ENCODE peak calls at places on chromosomes 1 and 21, in seven cellular contexts. Z, K, P, C, L, T and D are unnamed samples.
A peak's percentile ranks its signal among the peaks of the same experiment; 100 is the strongest.

GRCh38 chr1:67429528-67430357 is 459 bp downstream of the SERBP1 start:
- DNase-seq in Z (peak; percentile 27), P (no peak), L (no peak), C (peak; percentile 15), T (no peak), K (peak; percentile 44), D (peak; percentile 77)

GRCh38 chr21:30166171-30166570 is 434 bp downstream of the CLDN17 start:
- DNase-seq in K (no peak), P (no peak), L (no peak), C (no peak), T (no peak), Z (no peak), D (no peak)

GRCh38 chr1:154757149-154757548 is 112.9 kb downstream of the KCNN3 start:
- DNase-seq in L (no peak), T (no peak), C (no peak), K (no peak), Z (no peak), P (no peak), D (no peak)

GRCh38 chr1:207644852-207645631 is at the start of gene CR1L:
- DNase-seq in L (peak; percentile 62), C (peak; percentile 91), T (peak; percentile 81), P (no peak), Z (peak; percentile 46), K (no peak), D (peak; percentile 83)

GRCh38 chr1:3312894-3313578 is 141.4 kb upstream of the ARHGEF16 start:
- DNase-seq in P (peak; percentile 96), K (no peak), C (peak; percentile 86), T (no peak), Z (peak; percentile 99), L (peak; percentile 97), D (peak; percentile 93)

GRCh38 chr21:33111577-33111976 is 41.6 kb downstream of the OLIG1 start:
- DNase-seq in C (no peak), K (no peak), Z (no peak), P (no peak), L (no peak), T (no peak), D (no peak)

GRCh38 chr21:39504230-39504629 is 52.5 kb downstream of the SH3BGR start:
- DNase-seq in K (no peak), T (no peak), P (no peak), L (no peak), C (no peak), Z (no peak), D (no peak)

GRCh38 chr1:154236855-154237254 is 16.1 kb downstream of the UBAP2L start:
- DNase-seq in C (no peak), P (no peak), L (no peak), K (no peak), Z (no peak), T (no peak), D (no peak)

GRCh38 chr1:204714861-204715511 is 29.4 kb upstream of the LRRN2 start:
- DNase-seq in Z (no peak), P (no peak), L (no peak), C (no peak), T (peak; percentile 55), K (peak; percentile 65), D (no peak)

DNA sequence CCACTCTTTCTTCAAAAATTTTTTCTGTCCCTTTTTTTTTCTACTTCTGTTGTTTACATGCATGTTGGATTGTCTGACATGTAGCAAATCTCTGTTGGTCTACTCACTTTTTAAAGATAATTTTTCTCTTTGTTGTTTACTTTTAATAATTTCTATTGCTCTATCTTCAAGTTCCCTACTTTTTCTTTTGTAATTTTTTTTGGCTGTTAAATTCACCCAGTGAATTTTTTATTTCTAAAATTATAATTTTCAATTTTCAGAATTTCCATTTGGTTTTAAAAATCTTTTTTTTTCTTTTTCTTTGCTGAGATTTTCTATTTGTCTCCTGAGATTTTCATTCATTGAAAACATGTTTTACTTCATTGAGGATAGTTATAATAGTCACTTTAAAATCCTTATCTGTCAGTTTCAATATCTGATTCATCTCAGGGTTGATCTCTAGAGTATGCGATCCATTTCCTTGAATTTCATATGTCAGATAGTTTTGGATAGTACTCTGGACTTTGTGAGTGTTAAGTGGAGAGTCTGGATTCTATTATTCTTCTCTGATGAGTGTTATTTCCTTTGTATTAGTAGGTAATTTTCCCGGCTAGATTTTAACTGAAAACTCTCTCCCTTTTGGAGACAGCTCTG is 1.6 kb upstream of the TSEN15 start:
- DNase-seq in C (no peak), L (no peak), Z (no peak), K (no peak), P (no peak), T (no peak), D (no peak)
- TF ChIP-seq CTCF in C (no peak), L (no peak), Z (no peak), K (no peak), P (no peak), T (no peak), D (no peak)

GRCh38 chr1:182811975-182812727 is 22.6 kb downstream of the NPL start:
- DNase-seq in P (no peak), T (no peak), C (no peak), K (no peak), L (no peak), Z (no peak), D (no peak)

GRCh38 chr1:182816863-182817262 is 22.3 kb upstream of the DHX9 start:
- DNase-seq in K (no peak), L (no peak), C (no peak), P (no peak), Z (peak; percentile 10), T (no peak), D (no peak)

DNA sequence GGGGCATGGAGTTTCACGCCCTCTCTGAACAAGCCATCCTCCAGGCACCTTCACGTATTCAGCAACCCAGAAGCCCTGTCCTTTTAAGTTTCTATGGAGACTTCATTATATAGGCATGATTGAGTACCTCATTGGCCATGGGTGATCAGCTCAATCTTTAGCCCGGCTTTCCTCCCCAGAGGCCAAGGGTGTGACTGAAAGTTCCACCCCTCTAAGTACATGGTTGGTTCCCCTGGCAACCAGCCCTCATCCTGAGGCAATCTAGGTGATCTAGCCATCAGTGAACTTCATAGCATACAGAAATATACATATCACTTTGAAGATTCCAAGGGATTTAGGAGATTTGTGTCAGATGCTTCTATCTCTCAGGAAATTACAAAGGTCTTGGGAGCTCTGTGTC is 21.3 kb upstream of the DHX9 start:
- DNase-seq in P (no peak), Z (no peak), C (no peak), L (no peak), T (no peak), K (no peak), D (no peak)
- TF ChIP-seq CTCF in P (no peak), Z (no peak), C (no peak), L (no peak), T (no peak), K (no peak), D (no peak)

GRCh38 chr1:243236604-243237252 is 18.4 kb downstream of the CEP170 start:
- DNase-seq in Z (no peak), C (no peak), P (no peak), T (no peak), K (peak; percentile 27), L (no peak), D (no peak)
- TF ChIP-seq CTCF in Z (no peak), C (no peak), P (no peak), T (no peak), K (no peak), L (no peak), D (no peak)

DNA sequence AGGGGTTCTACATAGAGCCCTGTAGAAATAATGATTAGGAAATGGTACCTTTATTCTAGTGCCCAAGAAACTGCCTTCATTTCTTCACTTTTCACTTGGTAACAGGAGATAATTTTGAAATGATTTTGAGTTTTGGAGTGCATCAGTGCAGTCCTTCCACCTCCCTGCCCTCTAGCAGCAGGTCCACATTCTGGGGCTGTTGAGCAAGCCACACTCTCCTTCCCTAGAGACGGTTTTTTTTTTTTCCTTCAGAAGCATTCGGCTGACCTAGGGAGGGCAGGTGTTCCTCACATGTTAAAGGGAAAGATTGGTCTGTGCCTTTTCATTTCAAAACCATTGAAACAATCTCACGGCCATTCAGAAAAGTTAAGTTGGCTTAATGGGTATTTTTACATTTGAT is 39.8 kb downstream of the SLC37A1 start:
- DNase-seq in L (no peak), K (no peak), T (no peak), Z (no peak), C (no peak), P (no peak), D (peak; percentile 7)
- TF ChIP-seq CTCF in L (no peak), K (no peak), T (peak; percentile 42), Z (no peak), C (no peak), P (no peak), D (no peak)

GRCh38 chr1:73998348-73998959 is 199.5 kb downstream of the LRRIQ3 start:
- DNase-seq in Z (peak; percentile 68), K (peak; percentile 43), C (no peak), P (peak; percentile 33), T (peak; percentile 8), L (no peak), D (no peak)
- TF ChIP-seq CTCF in Z (peak; percentile 66), K (peak; percentile 76), C (peak; percentile 33), P (peak; percentile 43), T (peak; percentile 55), L (no peak), D (no peak)

DNA sequence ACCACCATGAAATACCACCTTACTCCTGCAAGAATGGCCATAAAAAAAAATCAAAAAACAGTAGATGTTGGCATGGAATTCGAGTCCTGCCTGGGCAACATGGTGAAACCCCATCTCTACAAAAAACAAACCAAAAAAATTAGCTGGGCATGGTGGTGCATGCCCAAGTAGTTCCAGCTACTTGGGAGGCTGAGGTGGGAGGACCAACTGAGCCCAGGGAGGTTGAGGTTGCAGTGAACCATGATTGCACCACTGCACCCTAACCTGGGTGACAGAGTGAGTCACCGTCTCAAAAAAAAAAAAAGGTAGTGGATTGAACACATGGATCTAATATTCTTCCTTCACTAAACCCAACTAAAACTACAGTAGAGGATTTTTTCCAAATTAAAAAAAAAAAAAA is 125.9 kb downstream of the CCDC185 start:
- DNase-seq in P (no peak), C (no peak), L (no peak), T (no peak), K (no peak), Z (no peak), D (no peak)
- TF ChIP-seq CTCF in P (no peak), C (no peak), L (no peak), T (no peak), K (no peak), Z (no peak), D (no peak)

GRCh38 chr1:32939655-32940371 is 24.8 kb downstream of the RNF19B start:
- DNase-seq in K (no peak), T (no peak), P (peak; percentile 91), Z (peak; percentile 79), L (no peak), C (peak; percentile 11), D (no peak)
- TF ChIP-seq CTCF in K (no peak), T (no peak), P (no peak), Z (no peak), L (no peak), C (no peak), D (no peak)

DNA sequence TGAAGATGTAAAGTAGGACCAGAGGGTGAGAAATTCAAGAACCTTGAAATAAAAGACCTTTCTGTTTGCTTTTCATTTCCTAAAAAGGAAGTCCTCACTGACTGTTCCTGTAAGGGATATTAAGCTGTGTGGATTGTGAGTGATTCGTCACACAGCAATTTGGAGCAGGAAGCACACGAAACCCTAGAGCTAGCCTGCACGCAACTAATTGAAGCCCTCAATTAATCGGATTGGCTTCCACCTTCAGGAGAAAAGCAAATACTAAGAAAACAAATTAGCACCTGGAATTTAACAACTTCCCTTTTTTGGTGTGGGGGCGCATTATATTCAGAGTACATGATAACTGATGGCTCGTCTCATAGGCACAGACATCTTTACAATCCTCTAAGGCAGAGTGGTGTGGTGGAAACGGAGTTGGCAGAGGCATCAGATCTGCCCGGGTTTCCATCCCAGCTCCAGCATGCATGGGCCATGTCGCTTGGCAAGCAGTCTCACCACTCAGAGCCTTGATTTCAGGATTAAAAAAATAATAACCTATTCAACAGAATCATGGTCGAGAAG is 95.2 kb downstream of the KCNJ15 start:
- DNase-seq in C (peak; percentile 13), L (no peak), P (peak; percentile 71), Z (peak; percentile 67), K (no peak), T (no peak), D (peak; percentile 48)
- TF ChIP-seq CTCF in C (no peak), L (no peak), P (no peak), Z (no peak), K (no peak), T (no peak), D (no peak)